ENCODE peak calls at places on chromosomes 12 and 14, in six cellular contexts. One of them, this sample, is unnamed.

GRCh38 chr14:74945261-74945851 is 10.0 kb downstream of the PGF start:
- DNase-seq in endothelial cell: peak
- DNase-seq in CD8-positive, alpha-beta T cell: no peak
- DNase-seq in cardiac muscle cell: peak
- DNase-seq in colonic mucosa: no peak
- DNase-seq in AG09319: no peak
- DNase-seq in this sample: no peak

GRCh38 chr12:12216349-12217017 is 50.4 kb downstream of the LRP6 start:
- DNase-seq in endothelial cell: no peak
- DNase-seq in CD8-positive, alpha-beta T cell: no peak
- DNase-seq in cardiac muscle cell: no peak
- DNase-seq in colonic mucosa: no peak
- DNase-seq in AG09319: no peak
- DNase-seq in this sample: no peak

GRCh38 chr12:10018390-10018789 is 8.0 kb downstream of the CLEC12B start:
- DNase-seq in endothelial cell: no peak
- DNase-seq in CD8-positive, alpha-beta T cell: no peak
- DNase-seq in cardiac muscle cell: no peak
- DNase-seq in colonic mucosa: no peak
- DNase-seq in AG09319: no peak
- DNase-seq in this sample: no peak

GRCh38 chr12:46660719-46661118 is 165.1 kb downstream of the SLC38A4 start:
- DNase-seq in endothelial cell: no peak
- DNase-seq in CD8-positive, alpha-beta T cell: no peak
- DNase-seq in cardiac muscle cell: no peak
- DNase-seq in colonic mucosa: no peak
- DNase-seq in AG09319: no peak
- DNase-seq in this sample: no peak

GRCh38 chr12:57135487-57135886 is 7.2 kb downstream of the LRP1 start:
- DNase-seq in endothelial cell: no peak
- DNase-seq in CD8-positive, alpha-beta T cell: no peak
- DNase-seq in cardiac muscle cell: no peak
- DNase-seq in colonic mucosa: no peak
- DNase-seq in AG09319: peak
- DNase-seq in this sample: no peak

GRCh38 chr12:112977641-112978040 is 678 bp upstream of the OAS2 start:
- DNase-seq in endothelial cell: no peak
- DNase-seq in CD8-positive, alpha-beta T cell: no peak
- DNase-seq in cardiac muscle cell: no peak
- DNase-seq in colonic mucosa: no peak
- DNase-seq in AG09319: no peak
- DNase-seq in this sample: no peak

GRCh38 chr12:53481108-53481442 is 18.2 kb downstream of the MAP3K12 start:
- DNase-seq in endothelial cell: no peak
- DNase-seq in CD8-positive, alpha-beta T cell: no peak
- DNase-seq in cardiac muscle cell: no peak
- DNase-seq in colonic mucosa: no peak
- DNase-seq in AG09319: no peak
- DNase-seq in this sample: no peak

GRCh38 chr12:48986720-48987291 is 8.7 kb downstream of the WNT1 start:
- DNase-seq in endothelial cell: no peak
- DNase-seq in CD8-positive, alpha-beta T cell: no peak
- DNase-seq in cardiac muscle cell: no peak
- DNase-seq in colonic mucosa: no peak
- DNase-seq in AG09319: no peak
- DNase-seq in this sample: no peak

GRCh38 chr14:104692261-104692938 is 3.0 kb downstream of the INF2 start:
- DNase-seq in endothelial cell: no peak
- DNase-seq in CD8-positive, alpha-beta T cell: no peak
- DNase-seq in cardiac muscle cell: no peak
- DNase-seq in colonic mucosa: no peak
- DNase-seq in AG09319: no peak
- DNase-seq in this sample: no peak

GRCh38 chr14:101876539-101876938 is 87.8 kb upstream of the DYNC1H1 start:
- DNase-seq in endothelial cell: no peak
- DNase-seq in CD8-positive, alpha-beta T cell: peak
- DNase-seq in cardiac muscle cell: peak
- DNase-seq in colonic mucosa: peak
- DNase-seq in AG09319: no peak
- DNase-seq in this sample: peak

GRCh38 chr14:24875203-24875840 is 174.6 kb downstream of the STXBP6 start:
- DNase-seq in endothelial cell: no peak
- DNase-seq in CD8-positive, alpha-beta T cell: no peak
- DNase-seq in cardiac muscle cell: no peak
- DNase-seq in colonic mucosa: no peak
- DNase-seq in AG09319: no peak
- DNase-seq in this sample: no peak

GRCh38 chr14:72641086-72641485 is 252.8 kb downstream of the DPF3 start:
- DNase-seq in endothelial cell: no peak
- DNase-seq in CD8-positive, alpha-beta T cell: no peak
- DNase-seq in cardiac muscle cell: no peak
- DNase-seq in colonic mucosa: no peak
- DNase-seq in AG09319: no peak
- DNase-seq in this sample: no peak
- TF ChIP-seq CTCF in endothelial cell: no peak
- TF ChIP-seq CTCF in CD8-positive, alpha-beta T cell: no peak
- TF ChIP-seq CTCF in cardiac muscle cell: no peak
- TF ChIP-seq CTCF in colonic mucosa: no peak
- TF ChIP-seq CTCF in AG09319: no peak
- TF ChIP-seq CTCF in this sample: no peak

DNA sequence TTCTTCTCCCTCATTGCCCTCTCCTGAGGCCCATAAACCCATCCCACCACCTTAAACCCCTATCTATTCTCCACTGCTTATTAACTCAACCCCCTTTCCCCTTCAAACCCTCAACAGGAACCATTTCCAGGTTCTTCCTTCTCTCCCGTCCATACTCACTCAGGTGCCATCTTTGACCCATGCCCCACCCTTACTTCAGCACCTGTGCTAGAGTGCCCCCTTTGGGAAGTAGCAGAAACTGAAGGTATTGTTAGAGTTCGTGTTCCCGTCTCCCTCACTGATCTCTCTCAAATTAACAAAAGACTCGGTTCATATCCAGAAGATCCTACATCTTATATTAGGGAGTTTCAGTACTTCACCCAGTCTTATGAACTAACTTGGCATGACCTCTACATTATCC is 86.6 kb downstream of the TMTC3 start:
- DNase-seq in endothelial cell: no peak
- DNase-seq in CD8-positive, alpha-beta T cell: no peak
- DNase-seq in cardiac muscle cell: no peak
- DNase-seq in colonic mucosa: no peak
- DNase-seq in AG09319: no peak
- DNase-seq in this sample: no peak
- TF ChIP-seq CTCF in endothelial cell: no peak
- TF ChIP-seq CTCF in CD8-positive, alpha-beta T cell: no peak
- TF ChIP-seq CTCF in cardiac muscle cell: no peak
- TF ChIP-seq CTCF in colonic mucosa: no peak
- TF ChIP-seq CTCF in AG09319: no peak
- TF ChIP-seq CTCF in this sample: no peak

GRCh38 chr14:99670361-99671229 is 13.5 kb upstream of the CYP46A1 start:
- DNase-seq in endothelial cell: no peak
- DNase-seq in CD8-positive, alpha-beta T cell: no peak
- DNase-seq in cardiac muscle cell: no peak
- DNase-seq in colonic mucosa: no peak
- DNase-seq in AG09319: no peak
- DNase-seq in this sample: no peak
- TF ChIP-seq CTCF in endothelial cell: no peak
- TF ChIP-seq CTCF in CD8-positive, alpha-beta T cell: no peak
- TF ChIP-seq CTCF in cardiac muscle cell: no peak
- TF ChIP-seq CTCF in colonic mucosa: no peak
- TF ChIP-seq CTCF in AG09319: no peak
- TF ChIP-seq CTCF in this sample: no peak

DNA sequence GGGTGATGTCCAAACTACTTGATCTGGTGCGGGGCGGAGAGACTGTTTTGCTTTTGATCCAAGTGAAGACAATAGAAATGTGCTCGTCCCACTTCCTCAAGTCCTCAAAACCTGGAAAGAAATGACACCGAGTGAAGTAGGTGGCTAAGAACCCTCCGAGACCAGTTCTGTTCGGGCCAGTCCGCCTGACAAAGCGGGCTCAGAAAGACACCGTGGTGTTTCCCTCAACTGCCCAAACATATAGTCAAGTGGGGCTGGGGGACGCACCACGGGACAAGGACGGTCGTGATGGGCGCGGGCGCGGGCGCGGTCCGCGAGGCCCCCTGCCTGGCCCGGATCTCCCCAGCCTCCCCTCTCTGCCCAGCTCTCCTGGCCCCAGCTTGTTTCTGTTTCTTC is 1.6 kb downstream of the PHLDA1 start:
- DNase-seq in endothelial cell: peak
- DNase-seq in CD8-positive, alpha-beta T cell: no peak
- DNase-seq in cardiac muscle cell: peak
- DNase-seq in colonic mucosa: no peak
- DNase-seq in AG09319: no peak
- DNase-seq in this sample: no peak
- TF ChIP-seq CTCF in endothelial cell: no peak
- TF ChIP-seq CTCF in CD8-positive, alpha-beta T cell: no peak
- TF ChIP-seq CTCF in cardiac muscle cell: no peak
- TF ChIP-seq CTCF in colonic mucosa: no peak
- TF ChIP-seq CTCF in AG09319: no peak
- TF ChIP-seq CTCF in this sample: no peak

GRCh38 chr14:43795600-43796228 is 711.4 kb downstream of the FSCB start:
- DNase-seq in endothelial cell: no peak
- DNase-seq in CD8-positive, alpha-beta T cell: no peak
- DNase-seq in cardiac muscle cell: peak
- DNase-seq in colonic mucosa: no peak
- DNase-seq in AG09319: no peak
- DNase-seq in this sample: no peak
- TF ChIP-seq CTCF in endothelial cell: peak
- TF ChIP-seq CTCF in CD8-positive, alpha-beta T cell: no peak
- TF ChIP-seq CTCF in cardiac muscle cell: peak
- TF ChIP-seq CTCF in colonic mucosa: no peak
- TF ChIP-seq CTCF in AG09319: no peak
- TF ChIP-seq CTCF in this sample: no peak

GRCh38 chr12:32303171-32303570 is 96.2 kb upstream of the FGD4 start:
- DNase-seq in endothelial cell: no peak
- DNase-seq in CD8-positive, alpha-beta T cell: no peak
- DNase-seq in cardiac muscle cell: no peak
- DNase-seq in colonic mucosa: no peak
- DNase-seq in AG09319: no peak
- DNase-seq in this sample: no peak

GRCh38 chr12:32305163-32305562 is 94.2 kb upstream of the FGD4 start:
- DNase-seq in endothelial cell: no peak
- DNase-seq in CD8-positive, alpha-beta T cell: no peak
- DNase-seq in cardiac muscle cell: no peak
- DNase-seq in colonic mucosa: no peak
- DNase-seq in AG09319: no peak
- DNase-seq in this sample: no peak

GRCh38 chr12:32301216-32301615 is 98.1 kb upstream of the FGD4 start:
- DNase-seq in endothelial cell: no peak
- DNase-seq in CD8-positive, alpha-beta T cell: no peak
- DNase-seq in cardiac muscle cell: no peak
- DNase-seq in colonic mucosa: no peak
- DNase-seq in AG09319: no peak
- DNase-seq in this sample: no peak

GRCh38 chr12:32298917-32299316 is 100.4 kb upstream of the FGD4 start:
- DNase-seq in endothelial cell: no peak
- DNase-seq in CD8-positive, alpha-beta T cell: no peak
- DNase-seq in cardiac muscle cell: no peak
- DNase-seq in colonic mucosa: no peak
- DNase-seq in AG09319: peak
- DNase-seq in this sample: no peak

DNA sequence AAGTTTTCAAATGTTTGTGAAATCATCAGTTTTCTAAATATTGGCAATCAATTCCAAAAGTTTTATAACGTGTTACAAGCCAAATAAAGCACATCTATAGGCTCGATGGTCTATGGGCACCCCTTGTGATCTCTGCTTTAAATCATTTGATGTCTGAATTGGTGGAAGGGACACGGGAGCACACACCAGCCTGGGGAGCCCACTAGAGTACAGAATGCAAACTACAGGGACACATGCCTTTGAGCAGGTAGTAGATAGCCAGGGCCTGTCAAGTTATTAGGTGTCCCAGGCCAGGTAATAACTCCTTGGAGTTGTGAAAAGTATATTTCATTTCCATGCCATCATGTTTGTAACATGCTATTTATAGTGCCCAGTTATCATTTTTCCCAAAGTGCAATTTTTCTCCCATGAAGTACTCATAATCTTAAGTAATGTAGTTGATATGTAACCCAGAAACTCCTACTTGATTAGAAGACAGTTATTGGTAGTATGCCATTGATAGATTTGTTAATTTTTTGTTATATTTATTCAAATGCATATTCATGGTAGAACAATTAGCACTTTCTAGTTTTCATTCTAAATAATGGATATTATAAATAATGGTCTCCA is 97.0 kb upstream of the FGD4 start:
- DNase-seq in endothelial cell: peak
- DNase-seq in CD8-positive, alpha-beta T cell: no peak
- DNase-seq in cardiac muscle cell: peak
- DNase-seq in colonic mucosa: no peak
- DNase-seq in AG09319: no peak
- DNase-seq in this sample: no peak
- TF ChIP-seq CTCF in endothelial cell: peak
- TF ChIP-seq CTCF in CD8-positive, alpha-beta T cell: peak
- TF ChIP-seq CTCF in cardiac muscle cell: peak
- TF ChIP-seq CTCF in colonic mucosa: peak
- TF ChIP-seq CTCF in AG09319: peak
- TF ChIP-seq CTCF in this sample: no peak

DNA sequence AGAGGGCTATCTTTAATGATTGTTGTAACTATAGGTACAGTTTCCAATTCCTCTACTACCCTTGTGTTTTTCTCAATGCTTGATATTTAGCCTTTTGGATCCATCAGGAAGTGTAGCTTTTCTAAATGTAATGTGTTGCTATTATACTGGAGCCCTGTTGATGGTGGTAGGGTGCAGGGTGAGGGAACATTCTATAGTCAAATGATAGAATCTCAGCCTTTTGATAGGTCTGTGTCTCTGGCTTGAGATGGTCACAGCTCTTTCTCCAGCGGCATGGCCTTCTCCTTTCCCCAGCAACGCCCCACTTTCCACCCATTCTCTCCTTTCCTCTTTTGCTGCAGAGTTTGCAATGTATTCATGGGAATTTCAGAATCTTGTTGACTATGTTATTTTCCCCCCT is 398.6 kb downstream of the RERGL start:
- DNase-seq in endothelial cell: no peak
- DNase-seq in CD8-positive, alpha-beta T cell: no peak
- DNase-seq in cardiac muscle cell: no peak
- DNase-seq in colonic mucosa: no peak
- DNase-seq in AG09319: no peak
- DNase-seq in this sample: no peak
- TF ChIP-seq CTCF in endothelial cell: no peak
- TF ChIP-seq CTCF in CD8-positive, alpha-beta T cell: no peak
- TF ChIP-seq CTCF in cardiac muscle cell: no peak
- TF ChIP-seq CTCF in colonic mucosa: no peak
- TF ChIP-seq CTCF in AG09319: no peak
- TF ChIP-seq CTCF in this sample: no peak

GRCh38 chr12:111321317-111321716 is 47.6 kb downstream of the PHETA1 start:
- DNase-seq in endothelial cell: no peak
- DNase-seq in CD8-positive, alpha-beta T cell: no peak
- DNase-seq in cardiac muscle cell: no peak
- DNase-seq in colonic mucosa: no peak
- DNase-seq in AG09319: no peak
- DNase-seq in this sample: no peak

GRCh38 chr12:111319600-111320232 is 49.2 kb downstream of the PHETA1 start:
- DNase-seq in endothelial cell: no peak
- DNase-seq in CD8-positive, alpha-beta T cell: no peak
- DNase-seq in cardiac muscle cell: no peak
- DNase-seq in colonic mucosa: no peak
- DNase-seq in AG09319: no peak
- DNase-seq in this sample: no peak

GRCh38 chr12:111320233-111321050 is 48.5 kb downstream of the PHETA1 start:
- DNase-seq in endothelial cell: no peak
- DNase-seq in CD8-positive, alpha-beta T cell: no peak
- DNase-seq in cardiac muscle cell: no peak
- DNase-seq in colonic mucosa: no peak
- DNase-seq in AG09319: no peak
- DNase-seq in this sample: no peak

GRCh38 chr12:111314949-111315539 is 53.9 kb downstream of the PHETA1 start:
- DNase-seq in endothelial cell: no peak
- DNase-seq in CD8-positive, alpha-beta T cell: no peak
- DNase-seq in cardiac muscle cell: no peak
- DNase-seq in colonic mucosa: no peak
- DNase-seq in AG09319: no peak
- DNase-seq in this sample: no peak

GRCh38 chr12:111318450-111318849 is 50.4 kb downstream of the PHETA1 start:
- DNase-seq in endothelial cell: no peak
- DNase-seq in CD8-positive, alpha-beta T cell: no peak
- DNase-seq in cardiac muscle cell: no peak
- DNase-seq in colonic mucosa: no peak
- DNase-seq in AG09319: no peak
- DNase-seq in this sample: no peak
- TF ChIP-seq CTCF in endothelial cell: no peak
- TF ChIP-seq CTCF in CD8-positive, alpha-beta T cell: no peak
- TF ChIP-seq CTCF in cardiac muscle cell: no peak
- TF ChIP-seq CTCF in colonic mucosa: no peak
- TF ChIP-seq CTCF in AG09319: no peak
- TF ChIP-seq CTCF in this sample: no peak